ENCODE peak calls at places on chromosomes 12 and 14, in five cellular contexts. Q is COLO829, V is ovary, X is frontal cortex, E is kidney epithelial cell. S is an unnamed sample.

GRCh38 chr14:84225243-84225642 is 1304.7 kb upstream of the FLRT2 start:
- DNase-seq in Q (no peak), V (peak), X (no peak), E (no peak), S (no peak)

GRCh38 chr12:93847517-93848452 is 170.6 kb downstream of the CRADD start:
- DNase-seq in Q (no peak), V (no peak), X (no peak), E (no peak), S (no peak)

GRCh38 chr12:6850796-6851152 is 312 bp downstream of the CDCA3 start:
- DNase-seq in Q (no peak), V (no peak), X (no peak), E (no peak), S (no peak)

GRCh38 chr14:104977681-104978647 is at the start of gene AHNAK2:
- DNase-seq in Q (peak), V (peak), X (peak), E (no peak), S (peak)

GRCh38 chr14:71591929-71592328 is 340.3 kb upstream of the RGS6 start:
- DNase-seq in Q (peak), V (no peak), X (no peak), E (peak), S (no peak)

GRCh38 chr12:81245458-81245857 is 167.6 kb downstream of the ACSS3 start:
- DNase-seq in Q (no peak), V (no peak), X (no peak), E (no peak), S (no peak)

GRCh38 chr12:62210422-62210821 is 49.8 kb upstream of the USP15 start:
- DNase-seq in Q (peak), V (no peak), X (peak), E (no peak), S (no peak)

GRCh38 chr12:52740591-52740990 is 36.6 kb downstream of the KRT76 start:
- DNase-seq in Q (no peak), V (no peak), X (no peak), E (no peak), S (no peak)

GRCh38 chr12:1916396-1917171 is 1.9 kb downstream of the CACNA2D4 start:
- DNase-seq in Q (no peak), V (peak), X (peak), E (no peak), S (no peak)

GRCh38 chr14:104461676-104462443 is 117.7 kb upstream of the C14orf180 start:
- DNase-seq in Q (no peak), V (peak), X (no peak), E (no peak), S (no peak)

GRCh38 chr12:123077298-123078113 is 73.4 kb downstream of the PITPNM2 start:
- DNase-seq in Q (no peak), V (no peak), X (no peak), E (no peak), S (no peak)

GRCh38 chr12:17971850-17972249 is 118.1 kb downstream of the RERGL start:
- DNase-seq in Q (no peak), V (no peak), X (no peak), E (no peak), S (no peak)

GRCh38 chr12:96445743-96446655 is 43.4 kb upstream of the CFAP54 start:
- DNase-seq in Q (peak), V (no peak), X (no peak), E (peak), S (no peak)

GRCh38 chr14:65096323-65097089 is 5.8 kb downstream of the MAX start:
- DNase-seq in Q (no peak), V (no peak), X (no peak), E (no peak), S (no peak)

GRCh38 chr12:23770202-23770938 is 179.1 kb downstream of the SOX5 start:
- DNase-seq in Q (peak), V (no peak), X (no peak), E (no peak), S (no peak)

GRCh38 chr14:29821665-29822429 is 105.8 kb downstream of the PRKD1 start:
- DNase-seq in Q (no peak), V (no peak), X (no peak), E (no peak), S (no peak)

GRCh38 chr14:68135566-68135965 is 316.0 kb downstream of the RAD51B start:
- DNase-seq in Q (no peak), V (no peak), X (no peak), E (no peak), S (no peak)

GRCh38 chr14:92684801-92685560 is 63.4 kb downstream of the LGMN start:
- DNase-seq in Q (no peak), V (no peak), X (no peak), E (no peak), S (no peak)

GRCh38 chr12:47307680-47308399 is 228.1 kb upstream of the AMIGO2 start:
- DNase-seq in Q (peak), V (no peak), X (no peak), E (peak), S (no peak)

GRCh38 chr12:13234045-13234641 is 37.6 kb downstream of the EMP1 start:
- DNase-seq in Q (peak), V (no peak), X (peak), E (no peak), S (no peak)

GRCh38 chr12:12870454-12870853 is 20.9 kb upstream of the GPRC5A start:
- DNase-seq in Q (no peak), V (no peak), X (no peak), E (peak), S (no peak)

S was measured in ascending aorta.